ENCODE peak calls at places on chromosomes 1 and 21, in seven cellular contexts. P is BE2C; O is activated CD4-positive, alpha-beta memory T cell treated with anti-CD3 and anti-CD28 coated beads, Interleukin-2, amount 10 ng/mL, durations not matched to agents 7 days and 5 days; V is mesothelial cell of epicardium; I is NCI-H2227 treated with DMSO at 0.1 percent for 48 hours; J is H4; Q is ascending aorta. N is an unnamed sample.

GRCh38 chr21:31459457-31459856 is 115.4 kb upstream of the TIAM1 start:
- DNase-seq in P (no peak), O (no peak), V (no peak), I (no peak), J (no peak), Q (no peak), N (no peak)

GRCh38 chr1:7975212-7975865 is 13.8 kb downstream of the PARK7 start:
- DNase-seq in P (peak), O (peak), V (peak), I (peak), J (peak), Q (no peak), N (no peak)

GRCh38 chr1:193537266-193538003 is 351.0 kb upstream of the B3GALT2 start:
- DNase-seq in P (no peak), O (peak), V (no peak), I (no peak), J (no peak), Q (no peak), N (no peak)

GRCh38 chr1:1357871-1358432 is 403 bp downstream of the MXRA8 start:
- DNase-seq in P (peak), O (no peak), V (no peak), I (no peak), J (no peak), Q (no peak), N (no peak)

GRCh38 chr1:161933592-161934277 is 89.9 kb downstream of the OLFML2B start:
- DNase-seq in P (no peak), O (no peak), V (no peak), I (no peak), J (no peak), Q (no peak), N (no peak)

GRCh38 chr1:75342799-75343198 is 208.6 kb downstream of the LHX8 start:
- DNase-seq in P (no peak), O (no peak), V (no peak), I (peak), J (no peak), Q (no peak), N (no peak)

GRCh38 chr1:177847843-177848242 is 122.0 kb downstream of the SEC16B start:
- DNase-seq in P (no peak), O (no peak), V (no peak), I (no peak), J (no peak), Q (no peak), N (peak)

GRCh38 chr1:204826970-204827369 is 43.7 kb upstream of the NFASC start:
- DNase-seq in P (peak), O (peak), V (no peak), I (no peak), J (peak), Q (no peak), N (no peak)

GRCh38 chr21:44318489-44319285 is 18.8 kb downstream of the PFKL start:
- DNase-seq in P (no peak), O (no peak), V (no peak), I (no peak), J (no peak), Q (no peak), N (no peak)

GRCh38 chr1:203954293-203954692 is 92.9 kb downstream of the SNRPE start:
- DNase-seq in P (no peak), O (no peak), V (no peak), I (no peak), J (no peak), Q (no peak), N (no peak)

GRCh38 chr1:15620155-15620545 is 2.9 kb downstream of the DDI2 start:
- DNase-seq in P (no peak), O (no peak), V (no peak), I (no peak), J (no peak), Q (no peak), N (no peak)

GRCh38 chr21:25708467-25709065 is 26.1 kb downstream of the ATP5PF start:
- DNase-seq in P (peak), O (peak), V (peak), I (peak), J (no peak), Q (no peak), N (peak)

GRCh38 chr1:168422203-168422848 is 121.5 kb downstream of the XCL2 start:
- DNase-seq in P (no peak), O (no peak), V (no peak), I (no peak), J (no peak), Q (no peak), N (no peak)

GRCh38 chr1:192489748-192490147 is 85.8 kb upstream of the RGS1 start:
- DNase-seq in P (peak), O (no peak), V (no peak), I (no peak), J (peak), Q (peak), N (peak)